ENCODE peak calls at places on chromosomes 2 and 18, in four cellular contexts. B, S, W and N are unnamed samples.

GRCh38 chr18:65298422-65298821 is 452.4 kb upstream of the CDH7 start:
- DNase-seq in B (no peak), S (no peak), W (no peak), N (no peak)

GRCh38 chr2:241047253-241048010 is 49.0 kb downstream of the SNED1 start:
- DNase-seq in B (no peak), S (no peak), W (no peak), N (peak; percentile 2)

GRCh38 chr2:181459646-181460045 is 2.5 kb downstream of the ITGA4 start:
- DNase-seq in B (no peak), S (peak; percentile 6), W (no peak), N (no peak)

GRCh38 chr2:208135794-208136369 is 6.3 kb upstream of the CRYGC start:
- DNase-seq in B (no peak), S (no peak), W (no peak), N (no peak)

GRCh38 chr2:78162202-78162601 is 640.0 kb upstream of the LRRTM4 start:
- DNase-seq in B (no peak), S (no peak), W (no peak), N (no peak)

GRCh38 chr2:65918760-65919187 is 486.4 kb upstream of the SPRED2 start:
- DNase-seq in B (no peak), S (no peak), W (no peak), N (no peak)

GRCh38 chr2:9239616-9240015 is 33.0 kb downstream of the ASAP2 start:
- DNase-seq in B (no peak), S (no peak), W (no peak), N (no peak)

GRCh38 chr2:55137024-55137958 is 87.0 kb upstream of the RTN4 start:
- DNase-seq in B (no peak), S (no peak), W (no peak), N (no peak)

GRCh38 chr2:37585982-37586621 is 85.3 kb downstream of the CDC42EP3 start:
- DNase-seq in B (no peak), S (peak; percentile 93), W (peak; percentile 70), N (peak; percentile 59)

GRCh38 chr2:111161971-111162370 is 41.3 kb downstream of the BCL2L11 start:
- DNase-seq in B (peak; percentile 20), S (no peak), W (no peak), N (no peak)

GRCh38 chr2:207041279-207041678 is 102.0 kb downstream of the CPO start:
- DNase-seq in B (no peak), S (no peak), W (no peak), N (no peak)

GRCh38 chr2:117118994-117119393 is 695.5 kb upstream of the DDX18 start:
- DNase-seq in B (no peak), S (no peak), W (no peak), N (no peak)
- H3K9me3 ChIP-seq in B (no peaks in the 10 kb centered on the region), S (no peaks in the 10 kb centered on the region), W (peaks cover 3% of the 10 kb centered on the region), N (no peaks in the 10 kb centered on the region)

DNA sequence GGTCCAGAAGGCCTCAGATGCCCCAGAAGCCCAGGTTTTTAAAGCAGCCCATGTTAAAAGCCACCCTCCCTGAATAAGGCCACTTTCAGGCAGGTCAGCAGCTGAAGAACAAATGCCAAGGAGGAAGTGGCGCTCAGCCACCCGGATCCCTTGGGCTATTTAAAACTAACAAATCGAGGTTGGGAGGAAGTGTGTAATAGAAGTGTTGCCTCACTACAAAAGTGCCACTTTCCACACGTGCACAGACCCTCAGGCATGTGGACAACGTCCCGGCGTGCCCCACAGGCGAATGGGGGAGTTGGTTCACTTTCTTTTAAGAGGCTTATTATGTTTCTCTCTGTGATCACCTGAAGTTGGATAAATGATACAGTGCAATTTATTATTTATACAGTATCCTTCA is 173.8 kb upstream of the SALL3 start:
- DNase-seq in B (no peak), S (no peak), W (no peak), N (no peak)
- H3K9me3 ChIP-seq in B (peaks cover 6% of the 10 kb centered on the region), S (peaks cover 60% of the 10 kb centered on the region), W (no peaks in the 10 kb centered on the region), N (peaks cover 7% of the 10 kb centered on the region)

GRCh38 chr2:17892726-17893534 is 14.5 kb downstream of the KCNS3 start:
- DNase-seq in B (peak; percentile 73), S (no peak), W (no peak), N (no peak)
- H3K9me3 ChIP-seq in B (peaks cover 11% of the 10 kb centered on the region), S (no peaks in the 10 kb centered on the region), W (no peaks in the 10 kb centered on the region), N (no peaks in the 10 kb centered on the region)

GRCh38 chr18:80022613-80023012 is 11.6 kb upstream of the RBFA start:
- DNase-seq in B (no peak), S (peak; percentile 24), W (no peak), N (no peak)

GRCh38 chr18:80026363-80026762 is 7.9 kb upstream of the RBFA start:
- DNase-seq in B (no peak), S (no peak), W (no peak), N (no peak)

GRCh38 chr18:80023173-80023572 is 11.1 kb upstream of the RBFA start:
- DNase-seq in B (peak; percentile 78), S (no peak), W (no peak), N (no peak)
- H3K9me3 ChIP-seq in B (peaks cover 62% of the 10 kb centered on the region), S (peaks cover 53% of the 10 kb centered on the region), W (peaks cover 58% of the 10 kb centered on the region), N (peaks cover 80% of the 10 kb centered on the region)

DNA sequence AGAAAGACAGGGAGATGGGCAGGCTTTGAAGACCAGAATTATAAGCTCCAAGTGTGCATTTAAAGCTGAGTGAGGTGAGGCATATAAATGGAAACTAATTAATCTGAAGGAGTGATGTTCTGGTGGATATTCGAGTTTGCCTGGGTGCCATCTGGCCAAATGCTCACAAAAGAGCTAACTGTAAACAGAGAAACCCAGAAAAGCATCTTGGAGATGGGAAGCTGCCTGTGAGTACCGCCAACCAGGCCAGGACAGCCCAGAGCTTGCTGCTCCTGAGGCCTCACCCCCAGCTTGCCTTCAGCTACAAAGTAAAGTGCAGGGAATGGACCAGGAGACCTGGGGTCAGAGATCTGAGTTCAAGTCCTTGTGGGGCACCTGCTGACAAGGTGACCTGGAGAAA is 446.1 kb upstream of the MYT1L start:
- DNase-seq in B (no peak), S (no peak), W (no peak), N (no peak)
- H3K9me3 ChIP-seq in B (peaks cover 7% of the 10 kb centered on the region), S (peaks cover 48% of the 10 kb centered on the region), W (no peaks in the 10 kb centered on the region), N (peaks cover 4% of the 10 kb centered on the region)

GRCh38 chr2:12890481-12890980 is 173.8 kb downstream of the TRIB2 start:
- DNase-seq in B (no peak), S (no peak), W (no peak), N (no peak)

GRCh38 chr2:12895017-12895416 is 178.3 kb downstream of the TRIB2 start:
- DNase-seq in B (no peak), S (no peak), W (no peak), N (no peak)

GRCh38 chr2:12897181-12897580 is 180.4 kb downstream of the TRIB2 start:
- DNase-seq in B (no peak), S (no peak), W (no peak), N (no peak)

GRCh38 chr2:12896283-12897014 is 179.7 kb downstream of the TRIB2 start:
- DNase-seq in B (no peak), S (no peak), W (no peak), N (no peak)
- H3K9me3 ChIP-seq in B (peaks cover 11% of the 10 kb centered on the region), S (peaks cover 9% of the 10 kb centered on the region), W (no peaks in the 10 kb centered on the region), N (peaks cover 12% of the 10 kb centered on the region)